ENCODE peak calls at places on chromosomes 5 and 9, in five cellular contexts. L is aorta, Q is astrocyte, A is NCI-H187 treated with DMSO at 0.1 percent for 48 hours, I is PC-9. H is an unnamed sample.

GRCh38 chr5:62395210-62395950 is 8.3 kb downstream of the DIMT1 start:
- DNase-seq in Q (peak), A (no peak), I (no peak), L (no peak), H (no peak)

GRCh38 chr9:97388721-97389238 is 23.1 kb upstream of the TDRD7 start:
- DNase-seq in L (no peak), I (no peak), Q (no peak), A (no peak), H (peak)

GRCh38 chr9:31243386-31243785 is 1141.1 kb upstream of the ACO1 start:
- DNase-seq in L (no peak), I (no peak), A (no peak), Q (no peak), H (no peak)

GRCh38 chr5:119022017-119022745 is 33.8 kb upstream of the DTWD2 start:
- DNase-seq in Q (peak), L (no peak), A (no peak), I (no peak), H (no peak)

GRCh38 chr9:21251162-21251561 is 11.4 kb upstream of the IFNA14 start:
- DNase-seq in A (no peak), L (no peak), Q (no peak), I (no peak), H (no peak)

GRCh38 chr9:76413658-76414057 is 19.4 kb upstream of the RFK start:
- DNase-seq in I (no peak), L (no peak), Q (no peak), A (no peak), H (no peak)

GRCh38 chr5:41748631-41749030 is 121.6 kb downstream of the OXCT1 start:
- DNase-seq in L (no peak), A (no peak), I (no peak), Q (peak), H (no peak)

GRCh38 chr9:125932012-125932411 is 184.8 kb downstream of the PBX3 start:
- DNase-seq in I (peak), A (no peak), L (no peak), Q (peak), H (peak)

GRCh38 chr5:174300118-174300940 is 254.8 kb downstream of the NSG2 start:
- DNase-seq in I (no peak), A (no peak), Q (no peak), L (no peak), H (no peak)

GRCh38 chr5:4630031-4630430 is 510.1 kb upstream of the ADAMTS16 start:
- DNase-seq in Q (no peak), A (peak), I (no peak), L (no peak), H (no peak)

GRCh38 chr5:80988419-80988925 is 28.3 kb downstream of the RASGRF2 start:
- DNase-seq in Q (no peak), L (no peak), A (no peak), I (no peak), H (no peak)

GRCh38 chr5:10250804-10251276 is 760 bp downstream of the CCT5 start:
- DNase-seq in A (no peak), I (no peak), L (no peak), Q (no peak), H (no peak)

GRCh38 chr5:142287096-142287972 is 37.5 kb downstream of the SPRY4 start:
- DNase-seq in A (no peak), Q (no peak), I (no peak), L (no peak), H (no peak)

GRCh38 chr5:37888476-37888875 is 48.6 kb upstream of the GDNF start:
- DNase-seq in I (peak), Q (peak), L (no peak), A (no peak), H (no peak)

GRCh38 chr5:145587308-145588071 is 247.7 kb downstream of the PRELID2 start:
- DNase-seq in L (no peak), A (no peak), Q (peak), I (peak), H (peak)

GRCh38 chr5:77232959-77233358 is 22.5 kb downstream of the PDE8B start:
- DNase-seq in I (no peak), Q (peak), L (no peak), A (no peak), H (peak)

GRCh38 chr5:176438959-176439757 is 9.0 kb upstream of the FAF2 start:
- DNase-seq in Q (peak), L (no peak), A (no peak), I (peak), H (no peak)

GRCh38 chr9:137697832-137698231 is 79.0 kb downstream of the EHMT1 start:
- DNase-seq in A (no peak), Q (no peak), I (no peak), L (peak), H (no peak)

GRCh38 chr5:62718368-62718767 is 139.7 kb downstream of the LRRC70 start:
- DNase-seq in I (no peak), A (no peak), L (no peak), Q (no peak), H (no peak)

GRCh38 chr5:134769206-134769605 is 10.6 kb downstream of the DDX46 start:
- DNase-seq in I (no peak), L (no peak), A (no peak), Q (no peak), H (peak)

GRCh38 chr5:115321309-115321708 is 24.9 kb upstream of the CCDC112 start:
- DNase-seq in L (no peak), I (peak), A (no peak), Q (peak), H (peak)

GRCh38 chr5:135191084-135191826 is 157.2 kb upstream of the PITX1 start:
- DNase-seq in L (peak), I (peak), A (peak), Q (peak), H (peak)

GRCh38 chr9:81461196-81461595 is 228.2 kb downstream of the TLE1 start:
- DNase-seq in Q (peak), L (no peak), A (no peak), I (no peak), H (no peak)

GRCh38 chr5:42547146-42547545 is 123.9 kb downstream of the GHR start:
- DNase-seq in I (no peak), A (no peak), L (no peak), Q (peak), H (no peak)

GRCh38 chr5:152144556-152144955 is 219.9 kb upstream of the GLRA1 start:
- DNase-seq in L (no peak), I (no peak), Q (no peak), A (no peak), H (peak)

GRCh38 chr5:1471240-1471853 is 26.1 kb upstream of the SLC6A3 start:
- DNase-seq in L (peak), A (no peak), I (no peak), Q (no peak), H (no peak)

GRCh38 chr9:76027426-76027825 is 137.0 kb downstream of the PCSK5 start:
- DNase-seq in I (no peak), A (no peak), Q (peak), L (no peak), H (no peak)

GRCh38 chr5:140591747-140592372 is 27.2 kb downstream of the SLC35A4 start:
- DNase-seq in A (no peak), L (no peak), I (no peak), Q (no peak), H (no peak)

GRCh38 chr9:89356782-89357181 is 38.5 kb downstream of the SECISBP2 start:
- DNase-seq in I (no peak), Q (no peak), L (no peak), A (no peak), H (no peak)